ENCODE peak calls at places on chromosomes 3 and 15, in five cellular contexts. Q is IMR-90, O is HCT116, X is gastrocnemius medialis, E is heart left ventricle. Y is an unnamed sample.

GRCh38 chr3:151479452-151479851 is 18.6 kb upstream of the IGSF10 start:
- DNase-seq in X (no peak), O (no peak), E (no peak), Q (no peak), Y (no peak)

GRCh38 chr3:69649120-69649519 is 90.1 kb upstream of the MITF start:
- DNase-seq in E (no peak), Q (peak; percentile 55), X (no peak), O (no peak), Y (no peak)

GRCh38 chr15:75063338-75063737 is 39.9 kb downstream of the PPCDC start:
- DNase-seq in O (no peak), Q (peak; percentile 74), E (no peak), X (no peak), Y (no peak)

GRCh38 chr15:28933710-28934445 is 48.1 kb downstream of the APBA2 start:
- DNase-seq in X (no peak), Q (no peak), E (no peak), O (no peak), Y (no peak)

GRCh38 chr3:17505856-17506255 is 236.6 kb downstream of the TBC1D5 start:
- DNase-seq in E (no peak), O (no peak), X (no peak), Q (peak; percentile 51), Y (no peak)

GRCh38 chr3:59769132-59769531 is 719.3 kb upstream of the CFAP20DC start:
- DNase-seq in E (no peak), O (no peak), X (no peak), Q (no peak), Y (no peak)

GRCh38 chr3:153290278-153291015 is 128.4 kb downstream of the RAP2B start:
- DNase-seq in O (no peak), Q (no peak), X (no peak), E (no peak), Y (no peak)

GRCh38 chr3:134511500-134511899 is 25.6 kb downstream of the CEP63 start:
- DNase-seq in X (no peak), O (no peak), E (no peak), Q (no peak), Y (no peak)

GRCh38 chr3:54008744-54009143 is 113.6 kb upstream of the CACNA2D3 start:
- DNase-seq in E (no peak), Q (no peak), O (no peak), X (no peak), Y (no peak)

GRCh38 chr3:172635588-172635987 is 75.3 kb downstream of the NCEH1 start:
- DNase-seq in O (peak; percentile 22), E (no peak), X (no peak), Q (peak; percentile 60), Y (no peak)

GRCh38 chr3:45760878-45761711 is 35.2 kb downstream of the SLC6A20 start:
- DNase-seq in E (peak; percentile 49), X (peak; percentile 62), Q (peak; percentile 76), O (peak; percentile 51), Y (peak; percentile 58)

GRCh38 chr3:23312866-23313265 is 109.7 kb downstream of the UBE2E2 start:
- DNase-seq in O (no peak), X (no peak), Q (peak; percentile 51), E (no peak), Y (no peak)

GRCh38 chr3:2090512-2090911 is 8.2 kb upstream of the CNTN4 start:
- DNase-seq in Q (no peak), E (no peak), O (no peak), X (no peak), Y (no peak)

GRCh38 chr15:60673918-60674558 is 195.1 kb upstream of the ICE2 start:
- DNase-seq in X (peak; percentile 73), Q (peak; percentile 96), E (peak; percentile 45), O (peak; percentile 43), Y (peak; percentile 79)

GRCh38 chr15:98164573-98164972 is 204.1 kb downstream of the ARRDC4 start:
- DNase-seq in E (no peak), O (no peak), Q (no peak), X (no peak), Y (no peak)

GRCh38 chr3:68904578-68904977 is 27.8 kb downstream of the TAFA4 start:
- DNase-seq in Q (no peak), E (no peak), X (no peak), O (no peak), Y (no peak)

GRCh38 chr3:136929984-136930671 is 27.7 kb upstream of the IL20RB start:
- DNase-seq in O (no peak), X (peak; percentile 39), E (peak; percentile 47), Q (peak; percentile 44), Y (peak; percentile 49)

GRCh38 chr3:57120803-57121174 is 44.4 kb downstream of the IL17RD start:
- DNase-seq in O (no peak), E (no peak), Q (no peak), X (no peak), Y (no peak)

GRCh38 chr3:90062018-90062417 is 954.6 kb downstream of the EPHA3 start:
- DNase-seq in E (no peak), X (no peak), Q (peak; percentile 2), O (no peak), Y (no peak)

GRCh38 chr3:126270145-126270811 is 86.9 kb downstream of the KLF15 start:
- DNase-seq in Q (peak; percentile 34), X (peak; percentile 78), O (no peak), E (peak; percentile 88), Y (peak; percentile 70)

GRCh38 chr3:59809016-59809415 is 759.2 kb upstream of the CFAP20DC start:
- DNase-seq in X (no peak), Q (peak; percentile 70), E (no peak), O (no peak), Y (no peak)

GRCh38 chr15:92277776-92278175 is 115.9 kb upstream of the ST8SIA2 start:
- DNase-seq in O (peak; percentile 12), E (no peak), X (no peak), Q (no peak), Y (no peak)

GRCh38 chr15:75723171-75723846 is 10.7 kb upstream of the CSPG4 start:
- DNase-seq in X (peak; percentile 3), E (peak; percentile 24), O (no peak), Q (no peak), Y (no peak)

GRCh38 chr3:181629701-181630100 is 82.0 kb upstream of the SOX2 start:
- DNase-seq in X (no peak), O (no peak), E (no peak), Q (no peak), Y (no peak)

GRCh38 chr3:181628384-181628783 is 83.3 kb upstream of the SOX2 start:
- DNase-seq in E (no peak), Q (no peak), X (no peak), O (no peak), Y (no peak)

GRCh38 chr3:181630873-181631272 is 80.9 kb upstream of the SOX2 start:
- DNase-seq in Q (no peak), E (no peak), O (no peak), X (no peak), Y (no peak)

GRCh38 chr3:181631901-181632300 is 79.8 kb upstream of the SOX2 start:
- DNase-seq in Q (no peak), O (no peak), E (no peak), X (no peak), Y (no peak)

DNA sequence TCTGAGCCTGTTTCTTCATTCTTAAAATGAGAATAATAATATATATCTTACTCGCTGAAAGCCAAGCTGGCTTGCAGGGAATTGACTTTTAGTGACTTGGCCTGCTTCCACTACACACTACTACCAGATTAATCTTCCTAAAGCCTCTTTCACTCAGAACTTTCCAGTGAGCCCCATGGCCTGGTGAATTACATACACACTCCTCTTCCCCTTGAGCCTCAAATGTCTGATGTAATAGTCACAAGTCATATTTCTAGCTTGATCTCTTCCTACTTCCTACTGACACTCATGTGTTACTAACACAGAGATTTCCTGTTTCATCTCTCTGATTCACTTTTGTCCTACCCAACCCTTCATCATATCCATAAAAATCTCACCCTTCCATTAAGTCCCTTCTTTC is 82.7 kb upstream of the SOX2 start:
- DNase-seq in O (no peak), E (no peak), X (no peak), Q (peak; percentile 2), Y (no peak)
- TF ChIP-seq POLR2A in O (no peak), E (no peak), X (no peak), Q (no peak), Y (no peak)

DNA sequence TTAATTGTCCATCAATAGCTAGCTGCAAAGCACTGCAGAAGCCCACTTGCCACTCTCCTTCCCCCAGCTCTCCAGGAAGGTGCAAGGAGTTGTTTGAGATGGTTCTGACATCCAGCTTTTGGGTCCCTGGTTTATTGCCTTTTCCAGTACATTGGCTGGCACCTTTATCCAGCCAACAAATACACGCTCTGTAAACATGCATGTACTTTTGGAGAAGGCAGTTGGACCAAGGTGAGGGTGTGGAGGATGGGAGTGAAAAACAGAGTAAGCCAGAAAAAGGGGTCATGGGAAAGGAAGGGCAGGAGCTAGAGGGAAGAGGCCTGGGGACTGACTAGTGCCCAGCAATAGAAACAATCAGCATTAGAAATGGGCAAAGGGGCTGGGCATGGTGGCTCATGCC is 102.7 kb downstream of the CGNL1 start:
- DNase-seq in Q (no peak), X (no peak), O (no peak), E (no peak), Y (no peak)
- H3K4me1 ChIP-seq in Q (peaks cover 4% of the 10 kb centered on the region), X (no peaks in the 10 kb centered on the region), O (no peaks in the 10 kb centered on the region), E (peaks cover 22% of the 10 kb centered on the region), Y (no peaks in the 10 kb centered on the region)

GRCh38 chr3:165854696-165855095 is 17.5 kb upstream of the BCHE start:
- DNase-seq in E (no peak), X (no peak), Q (no peak), O (no peak), Y (no peak)

GRCh38 chr3:165852150-165852549 is 14.9 kb upstream of the BCHE start:
- DNase-seq in E (no peak), Q (no peak), X (no peak), O (no peak), Y (no peak)

GRCh38 chr3:165855581-165855980 is 18.4 kb upstream of the BCHE start:
- DNase-seq in X (no peak), Q (no peak), E (no peak), O (no peak), Y (no peak)

GRCh38 chr3:165852710-165853109 is 15.5 kb upstream of the BCHE start:
- DNase-seq in X (no peak), Q (no peak), E (no peak), O (no peak), Y (no peak)
- H3K4me3 ChIP-seq in X (no peak overlapping the region), Q (no peak overlapping the region), E (no peak overlapping the region), O (no peak overlapping the region), Y (no peak overlapping the region)

DNA sequence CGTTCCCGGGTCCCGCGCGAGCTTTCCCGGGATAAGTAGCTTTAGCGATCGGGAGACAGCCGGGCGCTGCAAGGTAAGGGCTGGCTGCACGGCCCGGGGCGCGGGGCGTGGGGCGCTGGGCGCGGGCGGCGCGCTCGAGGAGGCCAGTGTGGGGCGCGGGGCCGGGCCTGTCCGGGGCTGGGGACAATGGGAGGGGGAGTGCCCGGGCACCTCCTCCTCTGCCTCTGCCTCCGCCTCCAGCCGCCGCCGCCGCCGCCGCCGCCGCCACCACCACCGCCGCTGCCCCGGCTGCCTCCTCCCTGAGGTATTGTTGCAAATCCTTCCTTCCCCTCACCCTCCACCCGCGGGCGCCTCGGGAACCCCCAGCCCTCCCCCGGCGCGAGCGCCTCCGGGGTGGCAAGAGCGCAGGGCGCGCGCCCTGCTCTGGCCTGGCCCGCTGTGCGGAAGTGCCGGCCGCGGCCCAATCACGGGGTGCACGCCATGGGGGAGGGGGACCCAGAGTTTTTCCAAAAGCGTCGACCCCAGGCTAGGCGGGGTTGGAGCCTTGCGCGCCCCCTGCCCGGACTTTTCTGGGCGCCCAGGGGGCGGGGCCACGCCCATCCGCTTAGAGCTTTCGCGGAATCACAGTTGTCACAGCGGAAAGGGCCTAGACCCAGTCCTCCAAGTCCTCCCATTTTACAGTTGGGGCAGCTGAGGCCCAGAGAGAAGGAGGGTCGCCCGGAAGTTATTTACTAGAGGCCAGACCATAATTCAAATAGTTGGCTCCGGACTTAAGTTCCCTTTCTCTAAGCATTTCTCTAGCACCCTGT is at the start of gene LPP:
- DNase-seq in Q (peak; percentile 77), O (no peak), X (peak; percentile 76), E (peak; percentile 86), Y (peak; percentile 75)
- TF ChIP-seq POLR2A in Q (peak; percentile 72), O (peak; percentile 15), X (peak; percentile 78), E (no peak), Y (no peak)